ENCODE peak calls at places on chromosomes 7 and 10, in eight cellular contexts. O is GM10248; B is uterus; Q is right atrium auricular region; T is NCI-H1105 treated with DMSO at 0.1 percent for 48 hours; H is activated T-helper 1 cell treated with anti-CD3 and anti-CD28 coated beads, Interleukin-2, amount 50 U/mL, for 16 hours; E is MV-4-11; L is NCI-H1694. C is an unnamed sample.

GRCh38 chr10:49161411-49161997 is 26.7 kb downstream of the TMEM273 start:
- DNase-seq in O (no peak), Q (no peak), T (no peak), H (no peak), L (no peak), E (peak), B (no peak), C (peak)

GRCh38 chr7:95684037-95684436 is 87.7 kb upstream of the PDK4 start:
- DNase-seq in E (peak), Q (no peak), B (no peak), H (no peak), O (no peak), T (peak), L (peak), C (no peak)

GRCh38 chr10:104589431-104589830 is 51.7 kb upstream of the SORCS3 start:
- DNase-seq in E (no peak), H (no peak), Q (no peak), O (no peak), L (no peak), T (no peak), B (no peak), C (no peak)

GRCh38 chr7:134435161-134435920 is 23.6 kb downstream of the AKR1B1 start:
- DNase-seq in T (no peak), H (no peak), L (no peak), E (no peak), Q (no peak), O (no peak), B (no peak), C (no peak)

GRCh38 chr10:31602541-31603244 is 283.7 kb downstream of the ZEB1 start:
- DNase-seq in L (peak), B (peak), H (no peak), E (no peak), T (peak), Q (peak), O (no peak), C (peak)

GRCh38 chr7:12968836-12969422 is 281.5 kb downstream of the ARL4A start:
- DNase-seq in T (no peak), Q (no peak), H (no peak), O (no peak), L (no peak), B (no peak), E (no peak), C (no peak)

GRCh38 chr10:3850999-3851937 is 66.3 kb upstream of the KLF6 start:
- DNase-seq in H (no peak), B (no peak), L (no peak), O (peak), Q (peak), T (no peak), E (peak), C (peak)

GRCh38 chr10:121159670-121160069 is 308.5 kb downstream of the WDR11 start:
- DNase-seq in L (no peak), B (no peak), E (peak), H (no peak), Q (no peak), T (no peak), O (no peak), C (no peak)

GRCh38 chr10:43939939-43940810 is 291.5 kb upstream of the ZNF32 start:
- DNase-seq in E (no peak), B (no peak), H (no peak), L (peak), Q (peak), O (no peak), T (no peak), C (no peak)

GRCh38 chr7:40498933-40499332 is 364.1 kb downstream of the SUGCT start:
- DNase-seq in E (no peak), Q (no peak), B (no peak), O (no peak), T (no peak), H (no peak), L (no peak), C (no peak)

GRCh38 chr7:102264367-102264891 is 22.2 kb upstream of the SH2B2 start:
- DNase-seq in H (no peak), B (no peak), L (no peak), Q (no peak), T (no peak), E (peak), O (peak), C (no peak)

GRCh38 chr7:28999839-29000238 is 41.7 kb upstream of the TRIL start:
- DNase-seq in H (no peak), L (no peak), E (no peak), O (no peak), B (no peak), T (no peak), Q (no peak), C (no peak)

GRCh38 chr10:51877636-51878035 is 178.2 kb upstream of the CSTF2T start:
- DNase-seq in L (no peak), T (no peak), Q (no peak), O (no peak), B (no peak), H (no peak), E (no peak), C (no peak)

GRCh38 chr7:3754488-3755365 is 453.7 kb downstream of the SDK1 start:
- DNase-seq in B (no peak), T (peak), E (peak), L (no peak), H (no peak), Q (peak), O (no peak), C (peak)

GRCh38 chr7:111832159-111832558 is 269.9 kb upstream of the IMMP2L start:
- DNase-seq in B (no peak), H (no peak), Q (no peak), O (no peak), E (no peak), L (no peak), T (no peak), C (no peak)

GRCh38 chr10:132457328-132458070 is 60.5 kb downstream of the PWWP2B start:
- DNase-seq in T (no peak), L (no peak), O (no peak), Q (no peak), E (no peak), H (no peak), B (no peak), C (no peak)

GRCh38 chr7:47441796-47442744 is 139.8 kb downstream of the TNS3 start:
- DNase-seq in E (no peak), T (no peak), O (no peak), L (no peak), B (no peak), Q (no peak), H (no peak), C (no peak)

GRCh38 chr7:42222119-42222518 is 14.9 kb downstream of the GLI3 start:
- DNase-seq in L (no peak), Q (no peak), O (no peak), E (no peak), B (no peak), T (no peak), H (no peak), C (no peak)

GRCh38 chr7:47937065-47937687 is 11.1 kb downstream of the PKD1L1 start:
- DNase-seq in L (no peak), E (peak), O (peak), B (no peak), T (no peak), H (no peak), Q (no peak), C (no peak)

GRCh38 chr7:25303380-25304321 is 75.4 kb upstream of the NPVF start:
- DNase-seq in B (no peak), L (no peak), H (no peak), E (no peak), T (no peak), O (no peak), Q (no peak), C (no peak)

GRCh38 chr7:155000795-155001194 is 2.1 kb downstream of the PAXIP1 start:
- DNase-seq in B (no peak), H (no peak), O (no peak), Q (no peak), T (no peak), L (no peak), E (no peak), C (no peak)

GRCh38 chr10:100664509-100664908 is 80.9 kb upstream of the PAX2 start:
- DNase-seq in O (no peak), H (no peak), Q (no peak), L (no peak), E (no peak), B (no peak), T (no peak), C (no peak)

GRCh38 chr7:80671744-80672143 is 33.3 kb downstream of the CD36 start:
- DNase-seq in H (no peak), O (no peak), B (no peak), L (no peak), Q (no peak), E (no peak), T (no peak), C (no peak)

GRCh38 chr7:100691676-100692577 is 2.1 kb downstream of the GIGYF1 start:
- DNase-seq in B (peak), L (peak), H (peak), E (peak), T (peak), Q (peak), O (peak), C (peak)

GRCh38 chr7:149872419-149873073 is 1.2 kb upstream of the ATP6V0E2 start:
- DNase-seq in O (peak), T (peak), H (no peak), E (peak), L (no peak), Q (peak), B (peak), C (no peak)

GRCh38 chr7:70893422-70893821 is 238.5 kb upstream of the GALNT17 start:
- DNase-seq in H (no peak), T (no peak), E (no peak), Q (no peak), B (no peak), L (no peak), O (no peak), C (no peak)

GRCh38 chr10:53111529-53111928 is 338.9 kb upstream of the MBL2 start:
- DNase-seq in E (no peak), H (no peak), B (no peak), T (no peak), Q (no peak), O (no peak), L (no peak), C (no peak)

GRCh38 chr10:71971769-71972555 is 7.8 kb downstream of the CHST3 start:
- DNase-seq in L (no peak), T (no peak), H (no peak), E (no peak), O (peak), Q (no peak), B (no peak), C (no peak)

GRCh38 chr10:104041891-104042535 is 43.7 kb downstream of the COL17A1 start:
- DNase-seq in O (peak), H (no peak), B (no peak), Q (peak), T (no peak), L (no peak), E (no peak), C (no peak)

GRCh38 chr10:104146871-104147270 is 24.9 kb downstream of the SFR1 start:
- DNase-seq in B (no peak), Q (no peak), O (no peak), L (peak), E (no peak), T (peak), H (no peak), C (no peak)

GRCh38 chr7:102292813-102293798 is 6.4 kb downstream of the SH2B2 start:
- DNase-seq in Q (no peak), T (no peak), L (no peak), O (no peak), H (no peak), B (no peak), E (no peak), C (no peak)

GRCh38 chr7:102830206-102830605 is 81.4 kb downstream of the FAM185A start:
- DNase-seq in T (no peak), Q (no peak), E (no peak), O (no peak), L (no peak), H (no peak), B (no peak), C (no peak)

GRCh38 chr10:3763035-3763456 is 22.0 kb downstream of the KLF6 start:
- DNase-seq in T (no peak), H (no peak), B (no peak), E (no peak), O (no peak), L (no peak), Q (peak), C (peak)

GRCh38 chr10:101895781-101896180 is 52.2 kb upstream of the KCNIP2 start:
- DNase-seq in Q (no peak), L (no peak), O (no peak), T (no peak), B (no peak), H (no peak), E (no peak), C (no peak)

GRCh38 chr7:43076189-43076605 is 36.2 kb upstream of the HECW1 start:
- DNase-seq in B (no peak), O (peak), L (no peak), H (no peak), E (peak), Q (no peak), T (no peak), C (peak)

GRCh38 chr10:121579656-121580055 is 18.6 kb downstream of the FGFR2 start:
- DNase-seq in L (no peak), B (no peak), O (no peak), Q (no peak), H (no peak), E (no peak), T (no peak), C (no peak)

C was measured in MG63.